ENCODE peak calls at places on chromosomes 2 and 18, in four cellular contexts. H, P, Q and U are unnamed samples.

GRCh38 chr2:88919087-88919738 is 227.7 kb downstream of the RPIA start:
- DNase-seq in Q (peak), P (no peak), H (peak), U (peak)

GRCh38 chr2:196200557-196200956 is 29.2 kb upstream of the STK17B start:
- DNase-seq in H (no peak), P (no peak), Q (no peak), U (no peak)

GRCh38 chr2:222594679-222595078 is 61.2 kb downstream of the FARSB start:
- DNase-seq in P (no peak), Q (peak), H (no peak), U (peak)

GRCh38 chr2:38190542-38191218 is 114.7 kb upstream of the CYP1B1 start:
- DNase-seq in Q (peak), P (no peak), H (no peak), U (peak)

GRCh38 chr2:9441556-9441955 is 18.1 kb downstream of the CPSF3 start:
- DNase-seq in H (no peak), P (no peak), Q (no peak), U (no peak)

GRCh38 chr2:70985283-70985688 is 6.9 kb downstream of the ANKRD53 start:
- DNase-seq in Q (no peak), H (no peak), P (peak), U (no peak)

GRCh38 chr2:219912530-219912929 is 285.1 kb downstream of the SLC4A3 start:
- DNase-seq in H (no peak), P (no peak), Q (no peak), U (peak)

GRCh38 chr2:11573418-11574175 is 39.8 kb downstream of the GREB1 start:
- DNase-seq in Q (peak), H (no peak), P (no peak), U (peak)

GRCh38 chr18:58996131-58996632 is 131.5 kb downstream of the ZNF532 start:
- DNase-seq in P (no peak), Q (peak), H (no peak), U (peak)

GRCh38 chr2:24613154-24613814 is 122.2 kb downstream of the NCOA1 start:
- DNase-seq in Q (peak), H (no peak), P (peak), U (peak)

GRCh38 chr2:207528980-207529329 is 807 bp upstream of the CREB1 start:
- DNase-seq in P (peak), Q (peak), H (no peak), U (peak)

GRCh38 chr2:210662557-210662956 is 106.2 kb downstream of the CPS1 start:
- DNase-seq in P (no peak), Q (no peak), H (no peak), U (no peak)

GRCh38 chr2:122007577-122007976 is 252.1 kb downstream of the TSN start:
- DNase-seq in P (no peak), H (no peak), Q (no peak), U (no peak)

GRCh38 chr2:11315074-11315705 is 29.2 kb downstream of the ROCK2 start:
- DNase-seq in Q (no peak), P (no peak), H (no peak), U (no peak)

GRCh38 chr18:48859311-48860275 is 91.2 kb downstream of the SMAD7 start:
- DNase-seq in P (peak), Q (no peak), H (peak), U (no peak)

GRCh38 chr2:230933521-230934180 is 8.6 kb upstream of the GPR55 start:
- DNase-seq in P (peak), H (no peak), Q (no peak), U (no peak)

GRCh38 chr2:172296267-172297046 is 130.9 kb upstream of the ITGA6 start:
- DNase-seq in P (no peak), H (no peak), Q (no peak), U (no peak)

GRCh38 chr2:142603761-142604160 is 273.7 kb upstream of the KYNU start:
- DNase-seq in H (no peak), Q (peak), P (no peak), U (no peak)

GRCh38 chr2:191713837-191714236 is 35.9 kb downstream of the NABP1 start:
- DNase-seq in H (no peak), Q (no peak), P (peak), U (no peak)

GRCh38 chr2:17309741-17310339 is 208.4 kb downstream of the RAD51AP2 start:
- DNase-seq in H (peak), Q (peak), P (peak), U (no peak)

DNA sequence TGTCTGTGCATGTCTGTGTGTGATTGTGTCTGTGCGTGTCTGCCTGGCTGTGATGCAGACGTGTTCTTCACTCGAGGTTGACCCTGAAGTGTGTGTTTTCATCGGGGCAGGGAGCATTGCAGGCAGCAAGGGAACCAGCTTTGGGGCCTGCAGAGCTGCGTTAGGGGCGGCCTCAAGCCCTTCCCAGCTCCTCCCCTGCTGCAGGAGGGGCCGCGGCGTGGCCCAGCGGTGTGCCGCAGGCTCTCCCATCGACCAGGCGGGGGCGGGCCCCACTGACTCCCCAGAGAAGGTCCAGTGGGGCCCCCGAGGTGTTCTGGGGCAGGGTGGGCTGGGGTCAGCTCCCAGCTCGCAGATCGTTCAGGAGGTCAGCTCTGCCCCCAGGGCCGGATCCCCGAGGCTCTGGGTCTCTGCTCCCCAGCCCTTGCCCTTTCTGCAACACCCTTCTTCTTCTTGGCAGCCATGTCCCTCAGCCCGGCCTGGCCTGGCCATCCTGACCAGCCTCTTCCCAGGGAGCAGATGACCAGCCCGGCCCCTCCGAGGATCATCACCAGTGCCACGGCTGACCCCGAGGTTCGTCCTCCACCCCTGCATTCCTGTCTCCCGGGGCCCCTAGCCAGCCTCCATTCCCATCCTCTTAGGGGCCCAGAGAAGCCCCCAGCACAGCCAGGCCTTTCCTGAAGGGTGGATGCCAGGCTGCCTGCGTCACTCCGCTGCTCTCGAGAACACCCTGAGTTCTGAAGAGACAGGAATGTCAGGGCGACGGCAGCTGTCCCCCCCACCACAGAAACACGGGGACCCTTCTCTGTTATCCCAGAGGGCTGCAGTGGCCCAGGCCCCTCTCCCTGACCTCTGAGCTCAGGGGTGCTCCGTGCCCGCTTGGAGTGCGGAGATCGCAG is 11.1 kb upstream of the KLHL30 start:
- DNase-seq in Q (peak), P (no peak), H (no peak), U (peak)
- TF ChIP-seq CTCF in Q (no peak), P (no peak), H (no peak), U (peak)

GRCh38 chr2:63078852-63079606 is 28.4 kb downstream of the OTX1 start:
- DNase-seq in P (peak), H (peak), Q (peak), U (peak)
- TF ChIP-seq CTCF in P (peak), H (peak), Q (peak), U (peak)

DNA sequence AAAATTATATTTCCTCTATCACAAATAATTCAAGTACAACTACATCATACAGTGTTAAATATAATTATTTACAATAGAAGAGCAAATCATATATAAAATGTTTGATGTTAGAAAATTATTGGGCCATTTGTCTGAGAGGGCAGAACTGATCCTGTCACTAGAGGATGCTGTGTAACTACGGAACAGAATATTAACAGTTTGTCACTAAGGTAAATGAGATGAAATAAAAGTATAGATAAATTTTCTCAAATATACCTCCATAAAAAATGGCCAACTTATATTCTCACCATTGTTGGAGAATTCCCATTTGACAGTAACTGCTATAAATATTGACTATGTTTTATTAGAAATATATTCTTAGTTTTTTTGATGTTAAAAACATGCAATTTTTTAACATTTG is 1067.4 kb upstream of the DDX18 start:
- DNase-seq in P (no peak), H (peak), Q (no peak), U (no peak)
- TF ChIP-seq CTCF in P (peak), H (peak), Q (no peak), U (no peak)

DNA sequence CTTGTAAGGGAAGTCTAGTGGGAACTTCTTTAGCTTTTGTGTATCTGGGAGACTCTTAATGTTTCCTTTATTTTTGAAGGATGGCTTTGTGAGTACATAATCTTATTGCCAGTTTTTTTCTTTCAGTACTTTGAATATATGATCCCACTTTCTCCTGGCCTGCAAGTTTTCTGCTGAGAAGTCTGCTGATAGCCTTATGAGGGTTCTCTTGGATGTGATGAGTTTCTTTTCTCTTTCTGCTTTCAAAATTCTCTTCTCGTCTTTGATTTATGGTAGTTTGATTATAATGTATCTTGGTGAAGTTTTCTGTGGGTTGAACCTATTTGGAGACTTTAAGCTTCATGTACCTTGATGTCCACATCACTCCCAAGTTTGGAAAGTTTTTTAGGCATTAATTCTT is 28.1 kb downstream of the COLEC11 start:
- DNase-seq in P (no peak), H (no peak), Q (no peak), U (no peak)
- TF ChIP-seq CTCF in P (no peak), H (no peak), Q (no peak), U (no peak)

DNA sequence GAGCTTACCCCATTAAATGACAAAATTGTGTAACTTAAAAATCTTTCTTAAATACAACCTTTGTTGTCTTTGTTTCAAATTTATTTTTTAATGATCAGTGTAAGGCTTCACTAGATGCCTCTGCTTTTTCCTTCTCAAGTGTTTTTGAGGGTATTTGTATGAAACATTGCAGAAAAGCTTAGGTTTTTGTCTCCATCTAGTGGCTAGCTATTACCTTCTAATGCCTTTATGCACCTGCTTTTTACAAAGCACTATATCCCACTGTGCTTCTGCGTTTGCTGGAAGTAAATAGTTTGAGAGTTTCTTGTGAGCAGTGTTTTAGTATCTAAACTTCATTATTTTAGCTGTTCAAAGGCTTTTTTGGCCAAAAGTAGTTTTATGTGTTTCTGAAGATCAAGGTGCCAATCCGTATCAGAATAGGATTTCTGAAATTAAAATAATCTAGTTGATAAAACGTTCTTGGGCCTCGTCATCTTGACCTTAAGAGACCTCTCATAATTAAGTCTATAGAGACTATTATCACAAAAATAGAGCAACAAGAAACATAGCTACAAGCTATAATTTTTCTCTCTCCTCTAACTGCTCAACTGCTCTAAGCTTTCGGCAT is 47.0 kb downstream of the IWS1 start:
- DNase-seq in Q (peak), P (no peak), H (peak), U (peak)
- TF ChIP-seq CTCF in Q (peak), P (peak), H (peak), U (peak)

GRCh38 chr2:45626387-45627010 is 15.4 kb upstream of the SRBD1 start:
- DNase-seq in H (no peak), P (no peak), Q (no peak), U (no peak)
- TF ChIP-seq CTCF in H (no peak), P (no peak), Q (no peak), U (no peak)

GRCh38 chr2:136796339-136796738 is 31.0 kb downstream of the THSD7B start:
- DNase-seq in Q (no peak), P (no peak), H (no peak), U (no peak)
- TF ChIP-seq CTCF in Q (no peak), P (peak), H (no peak), U (peak)

GRCh38 chr2:57504787-57505186 is 541.8 kb upstream of the VRK2 start:
- DNase-seq in P (no peak), H (no peak), Q (no peak), U (no peak)

GRCh38 chr2:57515366-57515765 is 531.2 kb upstream of the VRK2 start:
- DNase-seq in Q (no peak), P (no peak), H (no peak), U (no peak)

GRCh38 chr2:57510704-57511103 is 535.9 kb upstream of the VRK2 start:
- DNase-seq in P (no peak), Q (no peak), H (no peak), U (no peak)
- TF ChIP-seq CTCF in P (peak), Q (no peak), H (no peak), U (peak)